ENCODE peak calls at places on chromosome 19, in six cellular contexts. H is heart left ventricle, T is stomach, U is tibial artery, Q is thoracic aorta, W is GM06990. P is an unnamed sample. For H3K36me3, the result is how much of the 10 kb centered on the place peaks cover.

GRCh38 chr19:56993851-56994250 is 125.9 kb upstream of the USP29 start:
- DNase-seq in H (no peak), T (no peak), U (no peak), Q (no peak), W (no peak), P (no peak)

GRCh38 chr19:662207-662961 is 630 bp downstream of the RNF126 start:
- DNase-seq in H (peak), T (peak), U (no peak), Q (no peak), W (peak), P (no peak)

GRCh38 chr19:485583-486236 is 10.6 kb upstream of the MADCAM1 start:
- DNase-seq in H (no peak), T (no peak), U (peak), Q (no peak), W (no peak), P (peak)

GRCh38 chr19:54179921-54180452 is 7.0 kb upstream of the TMC4 start:
- DNase-seq in H (no peak), T (peak), U (no peak), Q (no peak), W (no peak), P (no peak)

GRCh38 chr19:2047449-2048103 is 3.5 kb downstream of the MKNK2 start:
- DNase-seq in H (no peak), T (peak), U (peak), Q (no peak), W (peak), P (peak)

GRCh38 chr19:4278010-4278409 is 1.1 kb upstream of the SHD start:
- DNase-seq in H (no peak), T (no peak), U (no peak), Q (no peak), W (no peak), P (no peak)

GRCh38 chr19:1085676-1086442 is 9.3 kb downstream of the POLR2E start:
- DNase-seq in H (no peak), T (no peak), U (no peak), Q (no peak), W (peak), P (no peak)

GRCh38 chr19:8161135-8161646 is 11.8 kb upstream of the FBN3 start:
- DNase-seq in H (no peak), T (peak), U (no peak), Q (no peak), W (no peak), P (no peak)

GRCh38 chr19:13460045-13460444 is 46.2 kb downstream of the CACNA1A start:
- DNase-seq in H (no peak), T (no peak), U (no peak), Q (no peak), W (no peak), P (no peak)

GRCh38 chr19:5048091-5048726 is 79.3 kb downstream of the KDM4B start:
- DNase-seq in H (peak), T (peak), U (peak), Q (peak), W (peak), P (peak)

GRCh38 chr19:2636142-2636896 is 66.2 kb downstream of the GNG7 start:
- DNase-seq in H (no peak), T (no peak), U (no peak), Q (no peak), W (no peak), P (no peak)

GRCh38 chr19:33245948-33246728 is 20.5 kb upstream of the SLC7A10 start:
- DNase-seq in H (no peak), T (no peak), U (no peak), Q (no peak), W (no peak), P (no peak)

GRCh38 chr19:33202546-33203507 is 8.7 kb downstream of the LRP3 start:
- DNase-seq in H (no peak), T (no peak), U (no peak), Q (no peak), W (no peak), P (no peak)

GRCh38 chr19:48844472-48844871 is 8.2 kb upstream of the HSD17B14 start:
- DNase-seq in H (no peak), T (no peak), U (no peak), Q (no peak), W (no peak), P (no peak)

GRCh38 chr19:13040232-13040915 is 45.1 kb downstream of the NFIX start:
- DNase-seq in H (no peak), T (no peak), U (no peak), Q (no peak), W (no peak), P (no peak)

GRCh38 chr19:13301627-13302334 is 151.6 kb downstream of the IER2 start:
- DNase-seq in H (no peak), T (no peak), U (no peak), Q (no peak), W (no peak), P (no peak)

GRCh38 chr19:1449467-1450442 is at the start of gene APC2:
- DNase-seq in H (no peak), T (no peak), U (no peak), Q (no peak), W (no peak), P (no peak)

GRCh38 chr19:12665646-12666304 is 767 bp downstream of the MAN2B1 start:
- DNase-seq in H (no peak), T (no peak), U (no peak), Q (no peak), W (no peak), P (no peak)

GRCh38 chr19:3607398-3608078 is 863 bp upstream of the TBXA2R start:
- DNase-seq in H (peak), T (no peak), U (no peak), Q (no peak), W (no peak), P (no peak)

GRCh38 chr19:52963229-52963760 is 614 bp upstream of the ZNF816 start:
- DNase-seq in H (peak), T (no peak), U (no peak), Q (no peak), W (no peak), P (no peak)

GRCh38 chr19:38287604-38288003 is 16.4 kb upstream of the C19orf33 start:
- DNase-seq in H (no peak), T (no peak), U (no peak), Q (no peak), W (no peak), P (no peak)

GRCh38 chr19:34336781-34337271 is 28.2 kb upstream of the GPI start:
- DNase-seq in H (no peak), T (no peak), U (no peak), Q (no peak), W (no peak), P (no peak)

GRCh38 chr19:7904074-7905020 is 670 bp downstream of the MAP2K7 start:
- DNase-seq in H (peak), T (no peak), U (peak), Q (no peak), W (peak), P (no peak)

GRCh38 chr19:4374451-4375163 is 25.7 kb downstream of the SH3GL1 start:
- DNase-seq in H (no peak), T (peak), U (peak), Q (peak), W (no peak), P (peak)

GRCh38 chr19:7230826-7231225 is 63.4 kb downstream of the INSR start:
- DNase-seq in H (peak), T (peak), U (peak), Q (no peak), W (no peak), P (peak)

GRCh38 chr19:5026706-5027273 is 57.9 kb downstream of the KDM4B start:
- DNase-seq in H (no peak), T (no peak), U (no peak), Q (no peak), W (no peak), P (no peak)

GRCh38 chr19:16871870-16872269 is 16.9 kb upstream of the F2RL3 start:
- DNase-seq in H (peak), T (peak), U (no peak), Q (no peak), W (no peak), P (no peak)
- H3K36me3 ChIP-seq in H (half or more), T (half or more), U (half or more), Q (half or more), W (under half), P (under half)

DNA sequence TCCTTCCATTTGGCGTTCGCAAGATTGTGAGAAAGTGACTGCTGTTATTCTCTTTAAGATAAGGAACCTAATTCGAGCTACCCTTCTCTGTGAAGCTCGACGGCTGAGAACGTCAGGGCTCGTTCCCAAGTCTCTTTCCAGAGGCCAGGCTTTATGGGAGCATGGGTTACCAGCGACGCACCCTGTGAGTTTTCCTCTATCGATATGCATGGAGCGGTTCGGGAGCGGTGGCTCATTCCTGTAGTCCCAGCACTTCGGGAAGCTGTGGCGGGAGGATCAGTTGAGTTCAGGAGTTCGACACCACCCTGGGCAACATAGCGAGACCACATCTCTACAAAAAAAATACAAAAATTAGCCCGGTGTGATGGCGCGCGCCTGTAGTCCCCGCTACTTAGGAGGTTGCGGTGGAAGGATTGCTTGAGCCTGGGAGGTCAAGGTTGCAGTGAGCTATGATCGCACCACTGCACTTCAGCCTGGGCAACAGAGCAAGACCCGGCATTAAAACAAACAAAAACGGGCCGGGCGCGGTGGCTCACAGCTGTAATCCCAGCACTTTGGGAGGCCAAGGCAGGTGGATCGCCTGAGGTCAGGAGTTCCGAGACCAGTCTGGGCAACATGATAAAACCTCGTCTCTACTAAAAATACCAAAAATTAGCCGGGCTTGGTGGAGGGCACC is 671 bp upstream of the ZNF606 start:
- DNase-seq in H (no peak), T (no peak), U (no peak), Q (no peak), W (no peak), P (no peak)
- H3K36me3 ChIP-seq in H (under half), T (half or more), U (half or more), Q (under half), W (under half), P (half or more)

DNA sequence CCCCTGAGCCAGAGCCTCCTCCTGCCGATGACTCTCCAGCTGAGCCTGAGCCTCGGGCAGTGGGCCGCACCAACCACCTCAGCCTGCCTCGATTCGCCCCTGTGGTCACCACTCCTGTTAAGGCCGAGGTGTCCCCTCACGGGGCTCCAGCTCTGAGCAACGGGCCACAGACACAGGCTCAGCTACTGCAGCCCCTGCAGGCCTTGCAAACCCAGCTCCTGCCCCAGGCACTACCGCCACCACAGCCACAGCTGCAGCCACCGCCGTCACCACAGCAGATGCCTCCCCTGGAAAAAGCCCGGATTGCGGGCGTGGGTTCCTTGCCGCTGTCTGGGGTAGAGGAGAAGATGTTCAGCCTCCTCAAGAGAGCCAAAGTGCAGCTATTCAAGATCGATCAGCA is 3.6 kb downstream of the KMT2B start:
- DNase-seq in H (no peak), T (no peak), U (no peak), Q (no peak), W (no peak), P (no peak)
- H3K36me3 ChIP-seq in H (half or more), T (half or more), U (half or more), Q (half or more), W (under half), P (under half)

GRCh38 chr19:45066921-45067661 is 9.2 kb downstream of the ZNF296 start:
- DNase-seq in H (no peak), T (no peak), U (no peak), Q (no peak), W (no peak), P (no peak)
- H3K36me3 ChIP-seq in H (half or more), T (half or more), U (half or more), Q (half or more), W (under half), P (half or more)